ENCODE peak calls at places on chromosomes 13 and 19, in five cellular contexts. One of them, this sample, is unnamed.

GRCh38 chr13:98921786-98922185 is 56.1 kb downstream of the DOCK9 start:
- DNase-seq in AG09309: no peak
- DNase-seq in pancreas: no peak
- DNase-seq in HepG2: no peak
- DNase-seq in coronary artery: no peak
- DNase-seq in this sample: no peak

GRCh38 chr19:42017040-42017439 is 23.0 kb upstream of the ATP1A3 start:
- DNase-seq in AG09309: no peak
- DNase-seq in pancreas: no peak
- DNase-seq in HepG2: no peak
- DNase-seq in coronary artery: no peak
- DNase-seq in this sample: no peak

GRCh38 chr19:6536138-6536671 is 5.4 kb downstream of the TNFSF9 start:
- DNase-seq in AG09309: no peak
- DNase-seq in pancreas: no peak
- DNase-seq in HepG2: peak; percentile 71
- DNase-seq in coronary artery: no peak
- DNase-seq in this sample: no peak

GRCh38 chr19:4516199-4516938 is 1.9 kb downstream of the PLIN4 start:
- DNase-seq in AG09309: no peak
- DNase-seq in pancreas: no peak
- DNase-seq in HepG2: no peak
- DNase-seq in coronary artery: no peak
- DNase-seq in this sample: no peak

GRCh38 chr19:32642771-32643170 is 32.2 kb downstream of the ANKRD27 start:
- DNase-seq in AG09309: no peak
- DNase-seq in pancreas: no peak
- DNase-seq in HepG2: no peak
- DNase-seq in coronary artery: no peak
- DNase-seq in this sample: no peak

GRCh38 chr13:28622286-28622685 is 36.6 kb upstream of the POMP start:
- DNase-seq in AG09309: no peak
- DNase-seq in pancreas: peak; percentile 40
- DNase-seq in HepG2: no peak
- DNase-seq in coronary artery: no peak
- DNase-seq in this sample: no peak

GRCh38 chr19:41957838-41958366 is 1.2 kb downstream of the RABAC1 start:
- DNase-seq in AG09309: peak; percentile 46
- DNase-seq in pancreas: peak; percentile 73
- DNase-seq in HepG2: peak; percentile 81
- DNase-seq in coronary artery: no peak
- DNase-seq in this sample: no peak

GRCh38 chr13:77079902-77080413 is 53.0 kb upstream of the FBXL3 start:
- DNase-seq in AG09309: no peak
- DNase-seq in pancreas: no peak
- DNase-seq in HepG2: no peak
- DNase-seq in coronary artery: no peak
- DNase-seq in this sample: no peak

GRCh38 chr19:5805465-5806132 is 732 bp downstream of the NRTN start:
- DNase-seq in AG09309: no peak
- DNase-seq in pancreas: peak; percentile 75
- DNase-seq in HepG2: peak; percentile 65
- DNase-seq in coronary artery: no peak
- DNase-seq in this sample: no peak

GRCh38 chr13:102591988-102592781 is 4.6 kb upstream of the TPP2 start:
- DNase-seq in AG09309: peak; percentile 24
- DNase-seq in pancreas: peak; percentile 60
- DNase-seq in HepG2: peak; percentile 53
- DNase-seq in coronary artery: peak; percentile 85
- DNase-seq in this sample: peak; percentile 88

GRCh38 chr19:49339364-49340068 is 4.3 kb downstream of the CD37 start:
- DNase-seq in AG09309: no peak
- DNase-seq in pancreas: peak; percentile 92
- DNase-seq in HepG2: no peak
- DNase-seq in coronary artery: peak; percentile 96
- DNase-seq in this sample: no peak

GRCh38 chr19:58361900-58362271 is 665 bp downstream of the ZNF497 start:
- DNase-seq in AG09309: no peak
- DNase-seq in pancreas: peak; percentile 48
- DNase-seq in HepG2: peak; percentile 49
- DNase-seq in coronary artery: no peak
- DNase-seq in this sample: no peak

GRCh38 chr13:113592571-113592970 is 8.0 kb downstream of the TFDP1 start:
- DNase-seq in AG09309: no peak
- DNase-seq in pancreas: no peak
- DNase-seq in HepG2: no peak
- DNase-seq in coronary artery: peak; percentile 53
- DNase-seq in this sample: peak; percentile 70

GRCh38 chr13:108428691-108429090 is 159.2 kb downstream of the TNFSF13B start:
- DNase-seq in AG09309: no peak
- DNase-seq in pancreas: no peak
- DNase-seq in HepG2: no peak
- DNase-seq in coronary artery: no peak
- DNase-seq in this sample: no peak

GRCh38 chr13:108425056-108425455 is 155.5 kb downstream of the TNFSF13B start:
- DNase-seq in AG09309: no peak
- DNase-seq in pancreas: no peak
- DNase-seq in HepG2: no peak
- DNase-seq in coronary artery: no peak
- DNase-seq in this sample: no peak

GRCh38 chr13:108427355-108427754 is 157.8 kb downstream of the TNFSF13B start:
- DNase-seq in AG09309: no peak
- DNase-seq in pancreas: no peak
- DNase-seq in HepG2: no peak
- DNase-seq in coronary artery: no peak
- DNase-seq in this sample: no peak

DNA sequence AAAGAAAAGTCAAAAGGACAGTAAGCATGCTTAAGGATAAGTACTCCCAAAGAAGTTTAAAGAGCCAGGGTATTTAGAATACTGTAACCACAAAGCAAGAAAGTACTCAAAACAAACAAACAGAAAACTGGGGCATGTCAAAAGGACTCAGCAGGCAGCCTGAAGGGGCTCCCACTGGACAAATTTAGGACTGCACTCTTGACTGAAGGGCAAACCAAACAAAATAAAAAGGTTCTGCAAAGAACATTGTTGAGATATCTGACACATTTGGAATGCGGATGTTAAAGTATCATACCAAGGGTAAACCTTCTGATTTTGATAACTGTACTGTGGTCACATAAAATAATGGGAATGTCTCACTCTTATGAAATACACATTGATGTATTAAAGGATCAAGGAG is 157.4 kb downstream of the TNFSF13B start:
- DNase-seq in AG09309: no peak
- DNase-seq in pancreas: no peak
- DNase-seq in HepG2: no peak
- DNase-seq in coronary artery: no peak
- DNase-seq in this sample: no peak
- TF ChIP-seq CTCF in AG09309: no peak
- TF ChIP-seq CTCF in pancreas: no peak
- TF ChIP-seq CTCF in HepG2: no peak
- TF ChIP-seq CTCF in coronary artery: no peak
- TF ChIP-seq CTCF in this sample: peak; percentile 28

GRCh38 chr19:46579286-46579944 is 21.7 kb upstream of the CALM3 start:
- DNase-seq in AG09309: no peak
- DNase-seq in pancreas: no peak
- DNase-seq in HepG2: no peak
- DNase-seq in coronary artery: no peak
- DNase-seq in this sample: peak; percentile 72
- TF ChIP-seq CTCF in AG09309: peak; percentile 43
- TF ChIP-seq CTCF in pancreas: no peak
- TF ChIP-seq CTCF in HepG2: no peak
- TF ChIP-seq CTCF in coronary artery: no peak
- TF ChIP-seq CTCF in this sample: peak; percentile 44

GRCh38 chr13:53411443-53411842 is 382.8 kb downstream of the OLFM4 start:
- DNase-seq in AG09309: no peak
- DNase-seq in pancreas: no peak
- DNase-seq in HepG2: no peak
- DNase-seq in coronary artery: no peak
- DNase-seq in this sample: no peak

GRCh38 chr13:53408847-53409568 is 380.4 kb downstream of the OLFM4 start:
- DNase-seq in AG09309: no peak
- DNase-seq in pancreas: no peak
- DNase-seq in HepG2: no peak
- DNase-seq in coronary artery: no peak
- DNase-seq in this sample: no peak

GRCh38 chr13:53408306-53408705 is 379.7 kb downstream of the OLFM4 start:
- DNase-seq in AG09309: no peak
- DNase-seq in pancreas: no peak
- DNase-seq in HepG2: no peak
- DNase-seq in coronary artery: no peak
- DNase-seq in this sample: no peak

GRCh38 chr13:53405616-53406015 is 377.0 kb downstream of the OLFM4 start:
- DNase-seq in AG09309: no peak
- DNase-seq in pancreas: no peak
- DNase-seq in HepG2: peak; percentile 2
- DNase-seq in coronary artery: no peak
- DNase-seq in this sample: no peak
- TF ChIP-seq CTCF in AG09309: no peak
- TF ChIP-seq CTCF in pancreas: no peak
- TF ChIP-seq CTCF in HepG2: no peak
- TF ChIP-seq CTCF in coronary artery: no peak
- TF ChIP-seq CTCF in this sample: no peak

DNA sequence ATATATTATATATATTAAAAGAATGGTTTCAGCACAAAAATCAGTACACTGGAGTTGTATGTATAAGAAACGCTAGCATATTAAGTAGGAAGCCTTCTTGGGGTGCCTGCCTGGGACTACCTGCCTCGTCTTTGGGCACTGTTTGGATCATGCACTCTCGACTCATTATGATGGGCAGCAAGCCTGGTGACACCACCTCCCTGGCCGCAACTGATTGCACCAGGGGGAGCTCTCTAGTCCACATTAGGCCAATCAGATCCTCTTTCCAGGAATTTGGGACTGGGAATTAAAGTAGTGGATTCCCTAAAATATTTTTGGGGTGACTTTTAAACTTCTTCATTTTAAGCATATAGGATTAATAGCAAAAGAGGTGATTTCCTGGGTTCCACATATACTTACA is 56.0 kb upstream of the RGCC start:
- DNase-seq in AG09309: no peak
- DNase-seq in pancreas: no peak
- DNase-seq in HepG2: no peak
- DNase-seq in coronary artery: no peak
- DNase-seq in this sample: peak; percentile 48
- TF ChIP-seq CTCF in AG09309: no peak
- TF ChIP-seq CTCF in pancreas: no peak
- TF ChIP-seq CTCF in HepG2: no peak
- TF ChIP-seq CTCF in coronary artery: no peak
- TF ChIP-seq CTCF in this sample: no peak

GRCh38 chr13:37492061-37492460 is 106.5 kb downstream of the POSTN start:
- DNase-seq in AG09309: no peak
- DNase-seq in pancreas: no peak
- DNase-seq in HepG2: no peak
- DNase-seq in coronary artery: no peak
- DNase-seq in this sample: no peak
- TF ChIP-seq CTCF in AG09309: no peak
- TF ChIP-seq CTCF in pancreas: no peak
- TF ChIP-seq CTCF in HepG2: no peak
- TF ChIP-seq CTCF in coronary artery: no peak
- TF ChIP-seq CTCF in this sample: no peak

DNA sequence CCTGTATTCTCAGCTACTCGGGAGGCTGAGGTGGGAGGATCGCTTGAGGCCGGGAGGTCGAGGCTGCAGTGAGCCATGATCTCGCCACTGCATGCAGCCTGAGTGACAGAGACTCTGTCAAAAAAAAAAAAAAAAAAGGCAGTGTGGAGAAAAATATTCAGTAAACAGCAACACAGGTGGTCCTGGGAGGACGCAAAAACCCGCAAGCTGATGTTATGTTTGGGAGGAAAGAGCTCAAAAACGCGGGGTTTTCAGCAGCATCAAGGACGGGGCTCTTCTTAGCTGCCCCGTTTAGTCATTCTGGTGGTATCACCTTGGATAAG is 599 bp upstream of the ZNF784 start:
- DNase-seq in AG09309: no peak
- DNase-seq in pancreas: no peak
- DNase-seq in HepG2: no peak
- DNase-seq in coronary artery: no peak
- DNase-seq in this sample: no peak
- TF ChIP-seq CTCF in AG09309: no peak
- TF ChIP-seq CTCF in pancreas: no peak
- TF ChIP-seq CTCF in HepG2: no peak
- TF ChIP-seq CTCF in coronary artery: no peak
- TF ChIP-seq CTCF in this sample: no peak

GRCh38 chr13:96792736-96793444 is 201.4 kb downstream of the OXGR1 start:
- DNase-seq in AG09309: no peak
- DNase-seq in pancreas: peak; percentile 43
- DNase-seq in HepG2: no peak
- DNase-seq in coronary artery: no peak
- DNase-seq in this sample: no peak

GRCh38 chr13:96792188-96792587 is 202.1 kb downstream of the OXGR1 start:
- DNase-seq in AG09309: no peak
- DNase-seq in pancreas: no peak
- DNase-seq in HepG2: no peak
- DNase-seq in coronary artery: no peak
- DNase-seq in this sample: no peak

GRCh38 chr13:96796234-96796633 is 198.0 kb downstream of the OXGR1 start:
- DNase-seq in AG09309: no peak
- DNase-seq in pancreas: no peak
- DNase-seq in HepG2: no peak
- DNase-seq in coronary artery: no peak
- DNase-seq in this sample: no peak
- TF ChIP-seq CTCF in AG09309: no peak
- TF ChIP-seq CTCF in pancreas: no peak
- TF ChIP-seq CTCF in HepG2: no peak
- TF ChIP-seq CTCF in coronary artery: no peak
- TF ChIP-seq CTCF in this sample: no peak

DNA sequence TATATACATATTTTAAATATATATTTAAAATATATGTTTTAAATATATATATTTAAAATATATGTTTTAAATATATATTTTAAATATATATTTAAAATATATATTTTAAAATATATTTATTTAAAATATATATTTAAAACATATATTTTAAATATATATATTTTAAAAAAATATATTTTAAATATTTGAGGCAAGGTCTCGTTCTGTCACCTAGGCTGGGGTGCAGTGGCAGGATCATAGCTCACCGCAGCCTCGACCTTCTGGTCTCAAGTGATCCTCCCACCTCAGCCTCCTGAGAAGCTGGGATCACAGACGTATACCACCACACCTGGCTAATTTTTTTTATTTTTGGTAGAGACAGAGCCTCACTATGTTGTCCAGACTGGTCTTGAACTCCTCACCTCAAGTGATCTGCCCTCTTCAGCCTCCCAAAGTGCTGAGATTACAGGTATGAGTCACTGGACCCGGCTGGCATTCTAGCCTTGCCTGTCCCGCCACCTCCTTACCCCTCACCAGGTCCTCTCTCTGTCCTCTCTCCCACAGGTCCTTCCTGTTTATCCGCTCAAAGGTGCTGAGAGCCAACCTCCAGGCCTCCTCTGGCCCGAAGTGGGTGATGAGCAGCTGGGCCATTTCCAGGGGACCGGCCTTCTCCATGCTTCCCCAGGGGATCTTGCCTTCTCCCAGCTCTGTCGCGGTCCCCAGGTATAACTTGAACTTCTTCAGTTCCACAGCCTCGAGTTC is 564 bp downstream of the NLRP12 start:
- DNase-seq in AG09309: no peak
- DNase-seq in pancreas: no peak
- DNase-seq in HepG2: no peak
- DNase-seq in coronary artery: no peak
- DNase-seq in this sample: no peak
- TF ChIP-seq CTCF in AG09309: no peak
- TF ChIP-seq CTCF in pancreas: no peak
- TF ChIP-seq CTCF in HepG2: no peak
- TF ChIP-seq CTCF in coronary artery: no peak
- TF ChIP-seq CTCF in this sample: no peak

GRCh38 chr13:106145997-106146864 is 389.2 kb downstream of the EFNB2 start:
- DNase-seq in AG09309: no peak
- DNase-seq in pancreas: no peak
- DNase-seq in HepG2: no peak
- DNase-seq in coronary artery: no peak
- DNase-seq in this sample: no peak
- TF ChIP-seq CTCF in AG09309: no peak
- TF ChIP-seq CTCF in pancreas: no peak
- TF ChIP-seq CTCF in HepG2: no peak
- TF ChIP-seq CTCF in coronary artery: no peak
- TF ChIP-seq CTCF in this sample: no peak

This sample was measured in osteocyte.